ENCODE peak calls at places on chromosomes 6 and 20, in seven cellular contexts. Z is thyroid gland, O is tibial nerve, W is gastrocnemius medialis, D is A549, B is NB4, N is stomach. C is an unnamed sample.

GRCh38 chr20:2210646-2211556 is 84.9 kb upstream of the TGM3 start:
- DNase-seq in Z (no peak), O (no peak), W (no peak), D (peak), B (peak), N (no peak), C (no peak)

GRCh38 chr6:149593443-149593842 is 27.3 kb downstream of the GINM1 start:
- DNase-seq in Z (no peak), O (no peak), W (no peak), D (no peak), B (no peak), N (no peak), C (no peak)

GRCh38 chr6:75609639-75610590 is 8.2 kb downstream of the SENP6 start:
- DNase-seq in Z (no peak), O (no peak), W (peak), D (no peak), B (no peak), N (no peak), C (no peak)

GRCh38 chr6:154864086-154864430 is 130.8 kb downstream of the SCAF8 start:
- DNase-seq in Z (no peak), O (no peak), W (no peak), D (no peak), B (no peak), N (no peak), C (no peak)

GRCh38 chr6:39087197-39087596 is 27.8 kb downstream of the SAYSD1 start:
- DNase-seq in Z (no peak), O (no peak), W (no peak), D (no peak), B (no peak), N (no peak), C (no peak)

GRCh38 chr6:144395014-144395413 is 109.9 kb downstream of the UTRN start:
- DNase-seq in Z (no peak), O (no peak), W (no peak), D (no peak), B (no peak), N (no peak), C (no peak)

GRCh38 chr6:157832250-157832967 is 9.4 kb downstream of the SNX9 start:
- DNase-seq in Z (no peak), O (no peak), W (no peak), D (no peak), B (no peak), N (no peak), C (no peak)

GRCh38 chr6:168394606-168395005 is 46.4 kb upstream of the SMOC2 start:
- DNase-seq in Z (no peak), O (no peak), W (no peak), D (no peak), B (no peak), N (no peak), C (no peak)

GRCh38 chr6:98944598-98945011 is 3.1 kb downstream of the FBXL4 start:
- DNase-seq in Z (no peak), O (no peak), W (no peak), D (peak), B (no peak), N (no peak), C (no peak)

GRCh38 chr20:51529027-51529749 is 13.3 kb downstream of the NFATC2 start:
- DNase-seq in Z (no peak), O (no peak), W (no peak), D (no peak), B (no peak), N (no peak), C (no peak)

GRCh38 chr6:166712554-166713228 is 85.6 kb upstream of the RPS6KA2 start:
- DNase-seq in Z (no peak), O (no peak), W (no peak), D (no peak), B (peak), N (no peak), C (no peak)

GRCh38 chr6:15392182-15392581 is 146.3 kb downstream of the JARID2 start:
- DNase-seq in Z (no peak), O (no peak), W (no peak), D (no peak), B (no peak), N (no peak), C (no peak)

GRCh38 chr20:43386878-43387277 is 70.8 kb upstream of the SRSF6 start:
- DNase-seq in Z (no peak), O (no peak), W (no peak), D (no peak), B (peak), N (no peak), C (no peak)

GRCh38 chr6:2440516-2440915 is 195.1 kb upstream of the GMDS start:
- DNase-seq in Z (no peak), O (no peak), W (no peak), D (no peak), B (no peak), N (no peak), C (no peak)

GRCh38 chr20:48350291-48350988 is 477.4 kb downstream of the PREX1 start:
- DNase-seq in Z (no peak), O (no peak), W (no peak), D (peak), B (peak), N (no peak), C (peak)

GRCh38 chr6:165218816-165219215 is 90.6 kb downstream of the C6orf118 start:
- DNase-seq in Z (no peak), O (no peak), W (no peak), D (no peak), B (no peak), N (no peak), C (no peak)

DNA sequence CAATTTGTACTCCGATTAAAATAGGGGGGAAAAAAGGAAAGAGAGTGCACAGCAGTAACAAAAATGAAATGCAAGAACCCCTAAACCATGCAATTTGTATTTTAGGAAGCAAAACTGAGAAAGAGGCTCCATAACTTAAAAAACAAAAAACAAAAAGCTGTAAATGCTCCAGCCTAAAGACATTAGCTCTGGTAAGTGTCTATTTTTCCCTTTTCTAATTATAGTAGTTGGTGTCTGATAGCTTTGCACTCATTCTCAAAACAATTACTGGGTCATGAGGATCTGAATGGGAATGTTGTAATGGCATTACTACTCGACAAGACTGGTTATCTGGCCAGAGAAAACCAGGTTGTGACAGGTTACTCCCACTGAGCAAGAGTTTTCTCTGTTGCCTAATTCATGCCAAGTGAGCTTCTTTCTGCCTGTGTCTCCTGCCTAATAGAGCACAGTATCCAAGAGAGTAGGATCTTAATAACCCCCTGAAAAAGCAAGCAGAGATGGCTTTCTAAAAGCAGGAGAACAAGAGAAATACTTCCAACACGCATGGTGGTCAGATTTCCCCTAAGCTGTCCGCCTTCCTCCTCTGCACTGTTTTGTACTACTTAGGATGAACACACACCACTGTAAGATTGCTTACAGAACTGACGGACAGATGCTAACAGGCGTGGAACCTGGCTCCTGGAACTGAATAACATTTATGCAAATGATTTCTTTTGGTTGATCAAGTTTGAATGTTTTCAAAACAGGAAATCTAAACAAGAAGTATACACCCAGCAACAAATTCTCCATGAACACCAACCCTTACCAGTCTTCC is 86.4 kb downstream of the FKBP5 start:
- DNase-seq in Z (peak), O (no peak), W (peak), D (no peak), B (peak), N (no peak), C (peak)
- TF ChIP-seq POLR2A in Z (peak), O (no peak), W (peak), D (no peak), B (no peak), N (no peak), C (no peak)

GRCh38 chr6:41547799-41548097 is 1.6 kb downstream of the FOXP4 start:
- DNase-seq in Z (no peak), O (no peak), W (no peak), D (no peak), B (no peak), N (no peak), C (no peak)

GRCh38 chr6:41546866-41547798 is 951 bp downstream of the FOXP4 start:
- DNase-seq in Z (peak), O (no peak), W (no peak), D (peak), B (peak), N (peak), C (no peak)

GRCh38 chr6:41546475-41546865 is 289 bp downstream of the FOXP4 start:
- DNase-seq in Z (no peak), O (no peak), W (no peak), D (peak), B (no peak), N (no peak), C (no peak)

GRCh38 chr6:41545174-41545702 is 943 bp upstream of the FOXP4 start:
- DNase-seq in Z (no peak), O (no peak), W (no peak), D (no peak), B (no peak), N (no peak), C (no peak)

DNA sequence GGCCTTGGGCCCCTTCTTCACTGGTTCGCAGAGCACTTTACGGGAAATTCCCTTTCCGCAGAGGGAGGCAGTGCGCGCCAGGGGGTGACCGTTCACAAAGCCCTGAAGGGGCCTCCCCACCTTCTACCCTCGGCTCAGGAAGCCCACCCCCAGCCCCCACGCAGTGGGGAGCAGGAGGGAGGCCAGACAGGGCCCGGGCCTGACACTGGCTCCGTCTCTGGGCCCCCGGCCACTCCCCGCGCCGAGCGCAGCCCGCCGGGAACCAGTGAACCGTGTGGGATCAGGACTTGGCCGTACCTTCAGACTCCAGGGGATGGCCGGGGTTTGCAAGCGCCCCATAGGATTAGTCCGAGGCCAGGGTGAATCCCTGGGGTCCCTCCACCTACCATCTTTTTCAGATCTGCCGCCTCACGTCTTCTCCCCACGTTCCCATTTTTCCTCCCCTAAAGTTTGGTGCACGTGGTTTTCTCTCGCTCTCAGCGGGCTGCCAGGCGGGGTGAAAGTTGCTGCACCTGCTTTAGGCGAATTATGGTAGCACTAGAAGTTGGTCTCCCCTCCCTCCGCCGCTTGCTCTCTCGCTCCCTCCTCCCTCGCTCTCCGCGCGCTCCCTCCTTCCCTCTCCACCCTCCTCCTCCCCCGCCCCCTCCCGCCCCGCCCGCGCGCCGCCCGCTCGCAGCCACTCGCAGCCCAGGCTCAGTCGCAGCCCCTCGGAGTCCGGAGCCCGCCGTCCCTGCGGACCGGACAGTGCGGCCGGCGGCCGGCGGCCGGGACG is at the start of gene FOXP4:
- DNase-seq in Z (peak), O (peak), W (peak), D (peak), B (peak), N (peak), C (peak)
- TF ChIP-seq CTCF in Z (no peak), O (no peak), W (no peak), D (no peak), B (no peak), N (no peak), C (no peak)

GRCh38 chr20:24989162-24989561 is 3.4 kb downstream of the APMAP start:
- DNase-seq in Z (no peak), O (no peak), W (no peak), D (no peak), B (peak), N (peak), C (peak)
- TF ChIP-seq POLR2A in Z (no peak), O (no peak), W (no peak), D (no peak), B (no peak), N (no peak), C (no peak)

GRCh38 chr6:135411339-135411738 is 86.2 kb downstream of the AHI1 start:
- DNase-seq in Z (no peak), O (no peak), W (no peak), D (no peak), B (peak), N (no peak), C (no peak)
- TF ChIP-seq CTCF in Z (no peak), O (no peak), W (no peak), D (no peak), B (peak), N (no peak), C (no peak)

GRCh38 chr6:132142768-132143167 is 191.6 kb upstream of the CCN2 start:
- DNase-seq in Z (no peak), O (no peak), W (no peak), D (no peak), B (no peak), N (no peak), C (no peak)

GRCh38 chr6:132147530-132148011 is 196.4 kb upstream of the CCN2 start:
- DNase-seq in Z (no peak), O (no peak), W (no peak), D (no peak), B (no peak), N (no peak), C (no peak)

GRCh38 chr6:132143258-132143657 is 192.1 kb upstream of the CCN2 start:
- DNase-seq in Z (no peak), O (no peak), W (no peak), D (no peak), B (no peak), N (no peak), C (no peak)

GRCh38 chr6:132140150-132140549 is 189.0 kb upstream of the CCN2 start:
- DNase-seq in Z (no peak), O (no peak), W (no peak), D (no peak), B (no peak), N (no peak), C (no peak)

DNA sequence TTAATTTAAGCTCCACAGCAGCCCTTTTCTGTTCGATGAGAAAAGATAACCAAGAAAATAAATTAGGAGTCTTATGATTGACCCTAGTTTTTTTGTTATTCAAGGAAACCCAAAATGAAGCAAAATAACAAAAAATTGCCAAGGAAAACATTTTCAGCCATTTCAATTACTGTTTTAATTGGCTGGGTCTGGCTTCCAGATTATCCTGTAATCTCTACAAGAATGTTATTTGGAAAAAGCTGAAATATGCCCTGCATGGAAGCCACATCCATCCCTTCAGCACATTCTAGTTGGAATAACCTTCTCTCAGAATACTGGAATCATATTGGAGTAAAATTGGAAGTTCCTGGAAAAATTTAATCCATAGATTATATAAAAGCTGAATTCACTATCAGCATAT is 191.1 kb upstream of the CCN2 start:
- DNase-seq in Z (no peak), O (no peak), W (no peak), D (no peak), B (no peak), N (no peak), C (no peak)
- TF ChIP-seq POLR2A in Z (no peak), O (no peak), W (no peak), D (no peak), B (no peak), N (no peak), C (no peak)

GRCh38 chr6:161100072-161100471 is 108.5 kb downstream of the MAP3K4 start:
- DNase-seq in Z (peak), O (no peak), W (no peak), D (no peak), B (no peak), N (no peak), C (no peak)

GRCh38 chr6:161105408-161105807 is 113.8 kb downstream of the MAP3K4 start:
- DNase-seq in Z (no peak), O (no peak), W (no peak), D (no peak), B (no peak), N (no peak), C (no peak)

GRCh38 chr6:161103475-161103874 is 111.9 kb downstream of the MAP3K4 start:
- DNase-seq in Z (no peak), O (no peak), W (no peak), D (no peak), B (no peak), N (no peak), C (no peak)

GRCh38 chr6:161104966-161105365 is 113.4 kb downstream of the MAP3K4 start:
- DNase-seq in Z (no peak), O (no peak), W (no peak), D (no peak), B (no peak), N (no peak), C (no peak)

GRCh38 chr6:161101517-161101916 is 109.9 kb downstream of the MAP3K4 start:
- DNase-seq in Z (no peak), O (no peak), W (no peak), D (no peak), B (peak), N (no peak), C (no peak)
- TF ChIP-seq CTCF in Z (no peak), O (no peak), W (no peak), D (no peak), B (peak), N (no peak), C (no peak)

DNA sequence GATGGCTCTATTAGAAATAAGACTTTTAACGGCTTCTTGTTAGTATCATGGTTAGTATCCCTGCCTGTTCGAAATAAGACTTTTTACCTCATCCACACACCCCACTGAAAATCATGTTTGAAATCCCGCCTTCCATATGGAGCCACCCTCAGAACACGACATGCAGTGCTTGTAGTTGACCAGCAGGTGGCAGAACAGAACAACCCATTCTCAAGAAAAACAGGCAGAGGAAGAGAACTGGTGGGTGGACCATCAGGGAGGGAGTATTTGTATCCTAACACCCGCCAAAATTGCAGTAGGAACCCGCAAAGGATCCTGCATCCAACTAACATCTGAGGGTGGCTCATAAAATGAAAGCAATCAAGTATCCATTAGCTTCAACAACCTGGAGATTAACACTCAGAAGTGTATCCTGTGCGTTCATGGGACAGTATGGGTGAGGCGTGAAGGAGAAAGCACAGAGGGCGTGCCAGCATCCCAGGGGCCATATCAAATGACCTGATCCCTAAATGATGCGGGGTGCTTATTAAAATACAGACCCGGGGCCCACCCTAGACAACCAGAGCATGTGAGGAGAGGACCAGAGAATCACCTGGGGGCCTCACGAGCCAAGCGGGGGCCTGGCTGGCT is 89.6 kb upstream of the NHSL1 start:
- DNase-seq in Z (peak), O (peak), W (peak), D (peak), B (peak), N (peak), C (peak)
- TF ChIP-seq POLR2A in Z (no peak), O (no peak), W (no peak), D (no peak), B (no peak), N (no peak), C (no peak)

C was measured in lower leg skin.